ENCODE peak calls at places on chromosomes 6 and 20, in four cellular contexts. U is AG09309, Y is WTC11, M is fibroblast of mammary gland. P is an unnamed sample.

GRCh38 chr6:28522594-28523557 is 2.8 kb upstream of the GPX5 start:
- DNase-seq in U (no peak), Y (peak; percentile 28), M (no peak), P (no peak)

GRCh38 chr20:33460711-33461110 is 17.1 kb upstream of the SNTA1 start:
- DNase-seq in U (no peak), Y (no peak), M (no peak), P (no peak)

GRCh38 chr6:28979679-28980078 is 25.4 kb downstream of the ZNF311 start:
- DNase-seq in U (no peak), Y (no peak), M (no peak), P (no peak)

GRCh38 chr20:51640743-51641142 is 98.2 kb upstream of the NFATC2 start:
- DNase-seq in U (no peak), Y (no peak), M (no peak), P (no peak)

GRCh38 chr6:118387921-118388701 is 160.0 kb upstream of the PLN start:
- DNase-seq in U (peak; percentile 52), Y (no peak), M (peak; percentile 87), P (peak; percentile 51)

GRCh38 chr6:659179-659578 is 2.3 kb upstream of the HUS1B start:
- DNase-seq in U (no peak), Y (no peak), M (no peak), P (no peak)

GRCh38 chr20:49885558-49886332 is 29.6 kb downstream of the SPATA2 start:
- DNase-seq in U (no peak), Y (no peak), M (no peak), P (no peak)

GRCh38 chr20:58647162-58647813 is 3.8 kb upstream of the STX16 start:
- DNase-seq in U (no peak), Y (peak; percentile 1), M (no peak), P (no peak)

GRCh38 chr20:37364013-37364926 is 18.3 kb downstream of the SRC start:
- DNase-seq in U (no peak), Y (peak; percentile 10), M (no peak), P (no peak)

GRCh38 chr20:52242237-52243230 is 51.0 kb upstream of the ZFP64 start:
- DNase-seq in U (no peak), Y (no peak), M (peak; percentile 20), P (peak; percentile 2)

GRCh38 chr6:89281779-89282246 is 33.3 kb downstream of the GABRR2 start:
- DNase-seq in U (no peak), Y (peak; percentile 74), M (peak; percentile 45), P (no peak)

GRCh38 chr6:78436335-78436734 is 431.0 kb upstream of the IRAK1BP1 start:
- DNase-seq in U (peak; percentile 24), Y (no peak), M (peak; percentile 37), P (no peak)

GRCh38 chr20:53975761-53976160 is 94.6 kb downstream of the BCAS1 start:
- DNase-seq in U (no peak), Y (no peak), M (no peak), P (no peak)

GRCh38 chr6:8195040-8195713 is 92.8 kb upstream of the EEF1E1 start:
- DNase-seq in U (no peak), Y (peak; percentile 36), M (no peak), P (no peak)

GRCh38 chr6:134822920-134823430 is 126.9 kb downstream of the ALDH8A1 start:
- DNase-seq in U (peak; percentile 57), Y (peak; percentile 57), M (peak; percentile 93), P (peak; percentile 66)

GRCh38 chr6:99019341-99019740 is 71.6 kb upstream of the FBXL4 start:
- DNase-seq in U (no peak), Y (no peak), M (peak; percentile 67), P (no peak)

GRCh38 chr6:156840606-156841005 is 63.4 kb downstream of the ARID1B start:
- DNase-seq in U (no peak), Y (no peak), M (peak; percentile 47), P (no peak)

GRCh38 chr20:19777981-19778380 is 19.9 kb downstream of the RIN2 start:
- DNase-seq in U (no peak), Y (no peak), M (no peak), P (no peak)

GRCh38 chr6:88884361-88884760 is 79.1 kb downstream of the RNGTT start:
- DNase-seq in U (no peak), Y (no peak), M (no peak), P (no peak)

GRCh38 chr6:49325901-49326300 is 137.2 kb downstream of the MMUT start:
- DNase-seq in U (no peak), Y (no peak), M (no peak), P (no peak)

GRCh38 chr6:107917468-107918375 is 40.3 kb downstream of the SEC63 start:
- DNase-seq in U (no peak), Y (no peak), M (no peak), P (no peak)

GRCh38 chr6:116218172-116218633 is 35.7 kb downstream of the TSPYL4 start:
- DNase-seq in U (no peak), Y (no peak), M (peak; percentile 28), P (no peak)

GRCh38 chr6:40293824-40294188 is 293.4 kb downstream of the LRFN2 start:
- DNase-seq in U (no peak), Y (peak; percentile 29), M (no peak), P (no peak)

GRCh38 chr20:9068896-9069663 is at the start of gene PLCB4:
- DNase-seq in U (no peak), Y (peak; percentile 62), M (peak; percentile 25), P (no peak)
- TF ChIP-seq CTCF in U (no peak), Y (no peak), M (no peak), P (no peak)

DNA sequence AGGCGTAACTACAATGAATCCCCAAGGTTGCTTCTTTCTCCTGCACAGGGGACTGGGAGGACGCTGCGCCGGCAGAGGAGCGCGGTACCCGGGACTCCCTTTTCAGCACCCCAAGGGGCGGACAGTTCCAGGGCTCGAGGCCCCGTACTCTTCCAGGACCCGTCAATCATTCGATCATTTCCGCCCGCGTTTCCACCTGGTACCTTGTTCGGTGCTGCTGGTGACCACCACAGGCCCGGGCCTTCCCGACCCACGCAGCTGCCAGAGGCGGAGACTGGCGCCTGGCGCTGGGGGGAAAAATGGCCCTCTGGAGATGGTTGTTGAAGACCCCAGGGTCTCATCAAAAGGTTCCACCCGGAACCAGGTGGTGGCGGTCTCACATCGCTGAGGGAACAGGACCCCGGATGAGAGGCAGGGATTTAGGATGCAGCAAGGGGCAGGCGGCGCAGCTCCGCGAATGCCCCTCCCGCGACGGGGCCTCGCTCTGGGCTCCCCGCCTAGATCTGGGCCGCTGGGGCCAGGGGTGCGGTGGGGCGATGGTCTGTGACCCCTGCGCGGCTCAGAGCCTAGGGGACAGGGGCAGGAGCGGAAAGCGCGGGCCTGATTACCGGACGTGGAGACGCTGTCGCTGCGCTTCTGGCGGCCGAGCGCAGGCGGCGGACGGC is 744 bp downstream of the VSX1 start:
- DNase-seq in U (no peak), Y (peak; percentile 87), M (no peak), P (no peak)
- TF ChIP-seq CTCF in U (no peak), Y (no peak), M (no peak), P (no peak)

GRCh38 chr6:21332077-21332476 is 261.5 kb upstream of the SOX4 start:
- DNase-seq in U (no peak), Y (no peak), M (no peak), P (no peak)
- TF ChIP-seq CTCF in U (no peak), Y (no peak), M (no peak), P (no peak)

GRCh38 chr6:33286946-33287914 is 1.8 kb downstream of the WDR46 start:
- DNase-seq in U (no peak), Y (no peak), M (no peak), P (no peak)

GRCh38 chr6:33289784-33290315 is 449 bp downstream of the PFDN6 start:
- DNase-seq in U (no peak), Y (no peak), M (no peak), P (no peak)

GRCh38 chr6:33288141-33288941 is 698 bp downstream of the WDR46 start:
- DNase-seq in U (no peak), Y (no peak), M (no peak), P (no peak)

GRCh38 chr6:33290459-33290858 is 1.1 kb downstream of the PFDN6 start:
- DNase-seq in U (no peak), Y (no peak), M (no peak), P (no peak)

DNA sequence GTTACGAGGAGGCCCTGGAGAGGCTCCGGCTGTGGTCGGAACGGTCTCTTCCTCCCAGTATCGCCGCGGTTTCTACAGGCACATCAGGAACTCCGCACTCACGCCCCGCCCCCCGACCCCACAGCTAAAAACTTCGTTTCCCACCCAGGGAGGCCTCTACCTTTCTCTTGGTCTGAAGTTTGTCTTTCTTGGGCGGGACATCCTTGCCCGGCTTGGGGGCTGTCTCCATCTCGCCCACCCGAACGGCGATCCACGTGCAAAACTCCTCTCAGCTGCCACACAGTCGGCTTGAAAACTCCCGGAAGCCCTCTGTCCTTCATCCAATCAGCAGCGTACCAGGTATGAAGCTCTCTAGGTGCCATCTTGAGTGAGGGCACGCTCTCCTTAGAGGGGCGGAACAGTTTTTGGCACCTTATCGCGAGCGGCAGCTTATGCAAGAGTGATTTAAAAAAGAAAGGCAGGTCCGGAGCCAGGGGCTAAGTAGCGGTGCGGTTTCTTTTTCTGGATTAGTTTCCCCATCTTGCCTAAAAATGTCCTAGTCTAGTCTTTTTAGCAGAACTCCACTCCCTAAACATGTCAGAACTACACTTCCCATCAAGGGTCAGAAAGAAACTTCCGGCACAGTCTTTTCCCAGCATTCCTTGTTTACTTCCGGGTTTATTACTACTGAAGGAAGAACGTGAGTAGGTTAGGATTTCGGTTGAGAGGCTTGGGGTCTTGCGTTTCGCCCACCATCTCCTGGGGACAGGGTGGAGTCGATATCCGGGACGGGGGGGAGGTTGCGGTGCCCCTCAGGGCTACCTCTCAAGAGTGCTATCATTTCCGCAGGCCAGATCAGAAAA is at the start of the genes PFDN6 and WDR46:
- DNase-seq in U (peak; percentile 67), Y (peak; percentile 68), M (peak; percentile 87), P (no peak)
- TF ChIP-seq CTCF in U (no peak), Y (no peak), M (no peak), P (no peak)

P was measured in AG09319.